ENCODE peak calls at places on chromosomes 11 and 22, in ten cellular contexts. T is adrenal gland; D is ACHN; U is RPMI7951; C is stimulated activated naive B cell treated with anti-CD40 and anti-IgM and Interleukin-4, amounts not matched to agents 10 μg/mL and 1 μg/mL and 100 μg/mL, for 72 hours; H is activated T-cell treated with anti-CD3 and anti-CD28 coated beads, Interleukin-2, amount 50 U/mL, for 72 hours; L is mesenchymal stem cell; F is NCI-H748 treated with DMSO at 0.1 percent for 48 hours; R is fibroblast of the conjunctiva; Q is astrocyte of the cerebellum. G is an unnamed sample.

GRCh38 chr11:65859812-65860277 is 388 bp upstream of the MUS81 start:
- DNase-seq in L (no peak), H (no peak), Q (no peak), F (no peak), C (no peak), U (no peak), R (no peak), D (no peak), T (peak), G (no peak)

GRCh38 chr22:23894710-23895598 is 771 bp downstream of the MIF start:
- DNase-seq in C (peak), F (peak), R (peak), H (peak), Q (peak), T (peak), D (peak), U (peak), L (peak), G (peak)

GRCh38 chr22:30362632-30363281 is 6.0 kb downstream of the CCDC157 start:
- DNase-seq in R (no peak), C (no peak), T (no peak), H (no peak), Q (no peak), F (no peak), D (no peak), U (no peak), L (no peak), G (no peak)

GRCh38 chr11:78855146-78855545 is 280.5 kb upstream of the NARS2 start:
- DNase-seq in L (no peak), U (no peak), C (no peak), D (no peak), T (no peak), F (no peak), Q (no peak), R (peak), H (no peak), G (no peak)

GRCh38 chr11:47020793-47021624 is 84.4 kb downstream of the CSTPP1 start:
- DNase-seq in U (no peak), D (no peak), F (peak), Q (no peak), T (no peak), R (no peak), C (no peak), H (no peak), L (peak), G (no peak)

GRCh38 chr11:72598901-72599300 is 75.3 kb downstream of the PDE2A start:
- DNase-seq in Q (no peak), C (no peak), F (no peak), L (peak), R (no peak), D (peak), U (peak), T (peak), H (no peak), G (no peak)

GRCh38 chr22:27206001-27206746 is 548.8 kb downstream of the MIAT start:
- DNase-seq in Q (peak), T (no peak), H (no peak), C (no peak), R (no peak), L (no peak), D (no peak), U (no peak), F (no peak), G (peak)

GRCh38 chr11:1149545-1149944 is 8.2 kb upstream of the MUC5AC start:
- DNase-seq in H (no peak), D (no peak), Q (no peak), R (no peak), T (no peak), F (no peak), L (no peak), U (no peak), C (no peak), G (no peak)

GRCh38 chr22:30266445-30267381 is at the start of gene OSM:
- DNase-seq in U (no peak), C (peak), F (no peak), Q (no peak), L (no peak), R (no peak), H (peak), T (peak), D (no peak), G (no peak)

GRCh38 chr11:126607374-126607773 is 251.9 kb downstream of the ST3GAL4 start:
- DNase-seq in C (no peak), L (peak), R (peak), H (no peak), U (peak), F (peak), Q (peak), D (peak), T (peak), G (peak)

GRCh38 chr11:100619484-100619883 is 67.6 kb upstream of the ARHGAP42 start:
- DNase-seq in R (no peak), T (no peak), H (no peak), Q (no peak), L (peak), U (no peak), C (no peak), D (no peak), F (no peak), G (no peak)

GRCh38 chr11:63212742-63213141 is 30.7 kb downstream of the SLC22A25 start:
- DNase-seq in R (no peak), T (no peak), U (peak), L (peak), C (no peak), Q (no peak), D (peak), H (peak), F (no peak), G (peak)

GRCh38 chr22:19212302-19212870 is 33.9 kb upstream of the SLC25A1 start:
- DNase-seq in C (no peak), L (no peak), U (no peak), D (no peak), R (no peak), Q (no peak), F (no peak), T (no peak), H (no peak), G (no peak)

GRCh38 chr22:45235851-45236342 is 4.8 kb downstream of the KIAA0930 start:
- DNase-seq in H (no peak), L (no peak), F (no peak), D (no peak), Q (no peak), T (no peak), R (no peak), U (no peak), C (no peak), G (no peak)

GRCh38 chr11:40647290-40647689 is 812.2 kb downstream of the LRRC4C start:
- DNase-seq in C (no peak), H (no peak), T (no peak), L (no peak), Q (no peak), U (no peak), D (peak), R (no peak), F (no peak), G (no peak)

GRCh38 chr11:15493921-15494630 is 379.4 kb downstream of the INSC start:
- DNase-seq in T (no peak), F (peak), C (no peak), H (no peak), Q (no peak), U (peak), L (peak), R (no peak), D (no peak), G (peak)

GRCh38 chr11:66639066-66639813 is 737 bp downstream of the RBM4 start:
- DNase-seq in T (no peak), C (no peak), L (peak), F (no peak), D (peak), Q (no peak), R (no peak), H (peak), U (peak), G (no peak)

GRCh38 chr22:29704528-29705285 is 15.1 kb upstream of the CABP7 start:
- DNase-seq in H (no peak), R (no peak), Q (peak), D (peak), U (peak), T (peak), F (no peak), L (peak), C (no peak), G (no peak)

GRCh38 chr22:42324991-42325710 is 54.7 kb upstream of the TCF20 start:
- DNase-seq in H (no peak), Q (no peak), D (no peak), L (no peak), F (peak), T (no peak), C (no peak), U (no peak), R (no peak), G (no peak)

GRCh38 chr11:69638941-69639681 is 1.8 kb upstream of the CCND1 start:
- DNase-seq in Q (peak), L (peak), H (no peak), D (peak), F (peak), C (peak), U (peak), R (peak), T (peak), G (peak)

GRCh38 chr11:134270250-134270714 is 5.9 kb upstream of the GLB1L3 start:
- DNase-seq in R (no peak), L (no peak), U (peak), D (no peak), Q (no peak), F (no peak), H (no peak), T (no peak), C (no peak), G (no peak)

GRCh38 chr11:119696378-119697157 is 32.4 kb downstream of the NECTIN1 start:
- DNase-seq in R (no peak), H (no peak), Q (no peak), F (no peak), D (no peak), T (no peak), U (no peak), L (no peak), C (no peak), G (no peak)

GRCh38 chr11:116312560-116313340 is 460.0 kb downstream of the BUD13 start:
- DNase-seq in T (peak), R (peak), F (peak), Q (peak), C (no peak), D (peak), L (no peak), H (no peak), U (peak), G (peak)

GRCh38 chr22:19998991-19999820 is 17.4 kb downstream of the ARVCF start:
- DNase-seq in C (no peak), F (no peak), T (no peak), H (no peak), D (no peak), L (no peak), R (no peak), U (no peak), Q (no peak), G (no peak)

GRCh38 chr11:48005878-48006277 is 25.5 kb downstream of the PTPRJ start:
- DNase-seq in F (no peak), D (no peak), H (peak), T (no peak), R (no peak), C (no peak), U (no peak), L (no peak), Q (no peak), G (no peak)

GRCh38 chr11:4826425-4826824 is 5.3 kb downstream of the OR51F2 start:
- DNase-seq in T (no peak), L (no peak), H (no peak), Q (peak), U (no peak), R (no peak), D (peak), F (peak), C (no peak), G (peak)

GRCh38 chr22:45211435-45211834 is 29.3 kb downstream of the KIAA0930 start:
- DNase-seq in H (no peak), R (no peak), D (no peak), U (no peak), C (no peak), Q (no peak), L (peak), T (no peak), F (no peak), G (no peak)

G was measured in kidney glomerular epithelial cell.